ENCODE peak calls at places on chromosomes 16 and 17, in seven cellular contexts. R, U, E, V, O, K and C are unnamed samples.

GRCh38 chr16:83899272-83899897 is 470 bp downstream of the MLYCD start:
- DNase-seq in R (peak), U (peak), E (no peak), V (peak), O (peak), K (peak), C (peak)

GRCh38 chr17:81576621-81577277 is 24.6 kb upstream of the FAAP100 start:
- DNase-seq in R (no peak), U (peak), E (peak), V (peak), O (peak), K (peak), C (no peak)

GRCh38 chr17:60079401-60079861 is 710 bp upstream of the HEATR6 start:
- DNase-seq in R (no peak), U (peak), E (no peak), V (peak), O (peak), K (no peak), C (no peak)

GRCh38 chr17:74604200-74604599 is 12.1 kb upstream of the CD300LD start:
- DNase-seq in R (no peak), U (no peak), E (no peak), V (peak), O (no peak), K (no peak), C (no peak)

GRCh38 chr16:56163089-56163488 is 28.2 kb upstream of the GNAO1 start:
- DNase-seq in R (no peak), U (no peak), E (no peak), V (no peak), O (no peak), K (no peak), C (no peak)

GRCh38 chr17:9860851-9861250 is 35.1 kb downstream of the GLP2R start:
- DNase-seq in R (no peak), U (no peak), E (no peak), V (no peak), O (peak), K (no peak), C (no peak)

GRCh38 chr17:48113201-48113676 is 5.7 kb downstream of the SNX11 start:
- DNase-seq in R (peak), U (no peak), E (no peak), V (no peak), O (no peak), K (no peak), C (no peak)

GRCh38 chr16:83676056-83676455 is 131.7 kb upstream of the HSBP1 start:
- DNase-seq in R (no peak), U (no peak), E (no peak), V (no peak), O (no peak), K (no peak), C (no peak)

GRCh38 chr16:87178177-87178863 is 138.9 kb downstream of the C16orf95 start:
- DNase-seq in R (no peak), U (no peak), E (no peak), V (no peak), O (no peak), K (peak), C (peak)

GRCh38 chr17:27457731-27458523 is 1.7 kb downstream of the KSR1 start:
- DNase-seq in R (no peak), U (no peak), E (peak), V (no peak), O (no peak), K (peak), C (no peak)

GRCh38 chr17:1315891-1316403 is 36.5 kb downstream of the TRARG1 start:
- DNase-seq in R (no peak), U (no peak), E (no peak), V (no peak), O (no peak), K (peak), C (no peak)

GRCh38 chr17:34725740-34726139 is 146.4 kb downstream of the TMEM132E start:
- DNase-seq in R (no peak), U (no peak), E (no peak), V (no peak), O (no peak), K (no peak), C (no peak)

GRCh38 chr16:29820271-29820701 is at the start of gene MVP:
- DNase-seq in R (peak), U (peak), E (no peak), V (peak), O (peak), K (no peak), C (no peak)

GRCh38 chr16:71626018-71626857 is at the start of gene MARVELD3:
- DNase-seq in R (peak), U (no peak), E (peak), V (no peak), O (no peak), K (peak), C (peak)

GRCh38 chr16:48014349-48015135 is 141.3 kb downstream of the ABCC12 start:
- DNase-seq in R (no peak), U (peak), E (peak), V (peak), O (peak), K (peak), C (peak)

GRCh38 chr16:50479771-50480170 is 68.4 kb upstream of the NKD1 start:
- DNase-seq in R (no peak), U (no peak), E (no peak), V (no peak), O (no peak), K (no peak), C (no peak)

GRCh38 chr17:44623070-44623725 is 33.1 kb upstream of the MEIOC start:
- DNase-seq in R (no peak), U (no peak), E (peak), V (peak), O (peak), K (no peak), C (no peak)

GRCh38 chr17:4249452-4250029 is 14.2 kb downstream of the ANKFY1 start:
- DNase-seq in R (no peak), U (peak), E (peak), V (peak), O (no peak), K (peak), C (peak)

GRCh38 chr16:12612598-12613101 is 191.0 kb downstream of the CPPED1 start:
- DNase-seq in R (no peak), U (no peak), E (peak), V (peak), O (peak), K (no peak), C (no peak)

GRCh38 chr17:39699818-39700147 is at the start of gene ERBB2:
- DNase-seq in R (no peak), U (peak), E (peak), V (peak), O (peak), K (peak), C (peak)

GRCh38 chr16:82156761-82157654 is 13.0 kb downstream of the MPHOSPH6 start:
- DNase-seq in R (no peak), U (peak), E (no peak), V (no peak), O (no peak), K (no peak), C (no peak)

GRCh38 chr16:77288222-77288621 is 89.0 kb downstream of the SYCE1L start:
- DNase-seq in R (no peak), U (peak), E (no peak), V (no peak), O (peak), K (no peak), C (no peak)

GRCh38 chr16:57946181-57946801 is 24.6 kb downstream of the CNGB1 start:
- DNase-seq in R (no peak), U (no peak), E (no peak), V (no peak), O (no peak), K (no peak), C (no peak)

GRCh38 chr17:27245230-27245696 is 48.7 kb upstream of the WSB1 start:
- DNase-seq in R (peak), U (peak), E (peak), V (peak), O (peak), K (peak), C (peak)

GRCh38 chr17:46007461-46007965 is 8.5 kb downstream of the STH start:
- DNase-seq in R (no peak), U (no peak), E (no peak), V (no peak), O (no peak), K (no peak), C (no peak)

GRCh38 chr16:67216612-67217490 is 10.1 kb upstream of the TMEM208 start:
- DNase-seq in R (no peak), U (no peak), E (no peak), V (no peak), O (no peak), K (no peak), C (no peak)

GRCh38 chr16:19179890-19180490 is 11.9 kb downstream of the SYT17 start:
- DNase-seq in R (peak), U (peak), E (peak), V (peak), O (peak), K (peak), C (peak)

GRCh38 chr16:8866118-8866883 is 2.5 kb downstream of the CARHSP1 start:
- DNase-seq in R (no peak), U (no peak), E (peak), V (no peak), O (no peak), K (peak), C (peak)

GRCh38 chr17:68682913-68683312 is 81.7 kb upstream of the FAM20A start:
- DNase-seq in R (no peak), U (no peak), E (no peak), V (no peak), O (no peak), K (no peak), C (no peak)

GRCh38 chr16:23729503-23730424 is 16.7 kb upstream of the ERN2 start:
- DNase-seq in R (no peak), U (peak), E (peak), V (peak), O (peak), K (peak), C (peak)

GRCh38 chr17:76427457-76428231 is 25.3 kb downstream of the UBE2O start:
- DNase-seq in R (no peak), U (peak), E (no peak), V (no peak), O (no peak), K (no peak), C (no peak)

GRCh38 chr17:34254651-34255380 is at the start of gene CCL2:
- DNase-seq in R (no peak), U (peak), E (no peak), V (peak), O (peak), K (peak), C (peak)

GRCh38 chr16:88064011-88064888 is 113.0 kb downstream of the BANP start:
- DNase-seq in R (no peak), U (no peak), E (no peak), V (no peak), O (no peak), K (peak), C (no peak)

GRCh38 chr17:37191219-37191618 is 184.6 kb upstream of the C17orf78 start:
- DNase-seq in R (no peak), U (peak), E (no peak), V (no peak), O (peak), K (no peak), C (no peak)

GRCh38 chr17:70871180-70871818 is 702.0 kb downstream of the KCNJ2 start:
- DNase-seq in R (no peak), U (no peak), E (no peak), V (no peak), O (no peak), K (no peak), C (no peak)

GRCh38 chr16:81429045-81429521 is 15.5 kb upstream of the CMIP start:
- DNase-seq in R (no peak), U (peak), E (peak), V (peak), O (no peak), K (peak), C (peak)